ENCODE peak calls at places on chromosomes 13 and 19, in seven cellular contexts. L, O, F, S, Z, J and I are unnamed samples.

GRCh38 chr19:13277104-13277809 is 127.0 kb downstream of the IER2 start:
- DNase-seq in L (peak), O (peak), F (peak), S (peak), Z (peak), J (peak), I (peak)

GRCh38 chr19:48329167-48329891 is 4.0 kb downstream of the EMP3 start:
- DNase-seq in L (peak), O (no peak), F (no peak), S (peak), Z (no peak), J (no peak), I (no peak)

GRCh38 chr19:21626091-21626490 is 120.7 kb downstream of the ZNF429 start:
- DNase-seq in L (no peak), O (no peak), F (no peak), S (no peak), Z (no peak), J (no peak), I (no peak)

GRCh38 chr19:21158523-21159135 is 16.8 kb downstream of the ZNF431 start:
- DNase-seq in L (no peak), O (no peak), F (no peak), S (no peak), Z (no peak), J (no peak), I (no peak)

GRCh38 chr19:31232871-31233270 is 116.4 kb downstream of the TSHZ3 start:
- DNase-seq in L (no peak), O (no peak), F (no peak), S (no peak), Z (no peak), J (no peak), I (no peak)

GRCh38 chr19:16940626-16941025 is 51.8 kb downstream of the F2RL3 start:
- DNase-seq in L (no peak), O (no peak), F (no peak), S (no peak), Z (no peak), J (no peak), I (no peak)

GRCh38 chr19:5687360-5688198 is 2.5 kb upstream of the RPL36 start:
- DNase-seq in L (no peak), O (no peak), F (no peak), S (no peak), Z (no peak), J (peak), I (no peak)

GRCh38 chr19:43570174-43570791 is 5.0 kb downstream of the XRCC1 start:
- DNase-seq in L (no peak), O (no peak), F (no peak), S (no peak), Z (no peak), J (no peak), I (no peak)

GRCh38 chr13:28611654-28612131 is 47.2 kb upstream of the POMP start:
- DNase-seq in L (no peak), O (no peak), F (no peak), S (no peak), Z (no peak), J (no peak), I (no peak)

GRCh38 chr19:40858109-40858508 is 7.9 kb upstream of the CYP2A6 start:
- DNase-seq in L (no peak), O (no peak), F (no peak), S (no peak), Z (no peak), J (no peak), I (no peak)

GRCh38 chr13:34863360-34864135 is 78.5 kb upstream of the NBEA start:
- DNase-seq in L (no peak), O (peak), F (peak), S (no peak), Z (no peak), J (no peak), I (no peak)

GRCh38 chr19:5211217-5211822 is 129.3 kb downstream of the PTPRS start:
- DNase-seq in L (no peak), O (no peak), F (no peak), S (no peak), Z (no peak), J (no peak), I (no peak)

GRCh38 chr19:11111771-11112144 is 22.5 kb downstream of the LDLR start:
- DNase-seq in L (no peak), O (no peak), F (no peak), S (no peak), Z (no peak), J (no peak), I (no peak)

GRCh38 chr13:101520672-101521071 is 68.2 kb downstream of the ITGBL1 start:
- DNase-seq in L (no peak), O (no peak), F (no peak), S (no peak), Z (no peak), J (no peak), I (no peak)

GRCh38 chr19:34475026-34475974 is 6.3 kb upstream of the WTIP start:
- DNase-seq in L (no peak), O (no peak), F (no peak), S (no peak), Z (no peak), J (no peak), I (no peak)

GRCh38 chr13:42981317-42981716 is 10.7 kb downstream of the EPSTI1 start:
- DNase-seq in L (no peak), O (no peak), F (no peak), S (no peak), Z (no peak), J (no peak), I (no peak)

GRCh38 chr13:114063545-114064515 is 68.6 kb downstream of the RASA3 start:
- DNase-seq in L (no peak), O (no peak), F (no peak), S (peak), Z (no peak), J (peak), I (peak)

GRCh38 chr19:16066611-16067104 is 9.6 kb upstream of the TPM4 start:
- DNase-seq in L (no peak), O (peak), F (peak), S (peak), Z (no peak), J (peak), I (no peak)

GRCh38 chr19:17136026-17136425 is 60.4 kb downstream of the MYO9B start:
- DNase-seq in L (no peak), O (no peak), F (no peak), S (no peak), Z (peak), J (no peak), I (no peak)

GRCh38 chr13:36297600-36298338 is at the start of gene CCDC169:
- DNase-seq in L (no peak), O (peak), F (no peak), S (peak), Z (peak), J (peak), I (peak)

GRCh38 chr19:5553892-5554291 is 13.9 kb downstream of the TINCR start:
- DNase-seq in L (no peak), O (no peak), F (no peak), S (no peak), Z (no peak), J (peak), I (no peak)

GRCh38 chr13:49679244-49679643 is 12.0 kb downstream of the EBPL start:
- DNase-seq in L (no peak), O (peak), F (no peak), S (no peak), Z (no peak), J (no peak), I (no peak)

GRCh38 chr13:113021811-113022210 is 52.8 kb downstream of the MCF2L start:
- DNase-seq in L (no peak), O (no peak), F (no peak), S (no peak), Z (no peak), J (no peak), I (no peak)
- TF ChIP-seq JUND in L (no peak), O (no peak), F (no peak), S (no peak), Z (no peak), J (no peak), I (no peak)

GRCh38 chr19:47158879-47159509 is 28.4 kb downstream of the SAE1 start:
- DNase-seq in L (no peak), O (no peak), F (no peak), S (no peak), Z (no peak), J (no peak), I (no peak)
- TF ChIP-seq JUND in L (no peak), O (no peak), F (no peak), S (no peak), Z (no peak), J (no peak), I (no peak)

GRCh38 chr19:18666784-18667183 is 16.7 kb upstream of the CRTC1 start:
- DNase-seq in L (no peak), O (no peak), F (no peak), S (no peak), Z (no peak), J (no peak), I (no peak)
- TF ChIP-seq JUND in L (no peak), O (no peak), F (no peak), S (no peak), Z (no peak), J (no peak), I (no peak)

GRCh38 chr13:72284791-72285190 is 417.8 kb upstream of the DACH1 start:
- DNase-seq in L (no peak), O (no peak), F (no peak), S (no peak), Z (no peak), J (no peak), I (no peak)
- TF ChIP-seq JUND in L (no peak), O (no peak), F (no peak), S (no peak), Z (no peak), J (no peak), I (no peak)

GRCh38 chr19:54475706-54476105 is 2.6 kb upstream of the CDC42EP5 start:
- DNase-seq in L (no peak), O (no peak), F (no peak), S (peak), Z (no peak), J (no peak), I (no peak)

GRCh38 chr19:54473983-54474382 is 887 bp upstream of the CDC42EP5 start:
- DNase-seq in L (no peak), O (no peak), F (no peak), S (no peak), Z (no peak), J (no peak), I (no peak)

GRCh38 chr19:54470991-54471782 is 1.9 kb downstream of the CDC42EP5 start:
- DNase-seq in L (no peak), O (no peak), F (no peak), S (no peak), Z (peak), J (no peak), I (peak)

GRCh38 chr19:54470276-54470887 is 2.7 kb downstream of the CDC42EP5 start:
- DNase-seq in L (no peak), O (no peak), F (no peak), S (no peak), Z (no peak), J (no peak), I (no peak)

DNA sequence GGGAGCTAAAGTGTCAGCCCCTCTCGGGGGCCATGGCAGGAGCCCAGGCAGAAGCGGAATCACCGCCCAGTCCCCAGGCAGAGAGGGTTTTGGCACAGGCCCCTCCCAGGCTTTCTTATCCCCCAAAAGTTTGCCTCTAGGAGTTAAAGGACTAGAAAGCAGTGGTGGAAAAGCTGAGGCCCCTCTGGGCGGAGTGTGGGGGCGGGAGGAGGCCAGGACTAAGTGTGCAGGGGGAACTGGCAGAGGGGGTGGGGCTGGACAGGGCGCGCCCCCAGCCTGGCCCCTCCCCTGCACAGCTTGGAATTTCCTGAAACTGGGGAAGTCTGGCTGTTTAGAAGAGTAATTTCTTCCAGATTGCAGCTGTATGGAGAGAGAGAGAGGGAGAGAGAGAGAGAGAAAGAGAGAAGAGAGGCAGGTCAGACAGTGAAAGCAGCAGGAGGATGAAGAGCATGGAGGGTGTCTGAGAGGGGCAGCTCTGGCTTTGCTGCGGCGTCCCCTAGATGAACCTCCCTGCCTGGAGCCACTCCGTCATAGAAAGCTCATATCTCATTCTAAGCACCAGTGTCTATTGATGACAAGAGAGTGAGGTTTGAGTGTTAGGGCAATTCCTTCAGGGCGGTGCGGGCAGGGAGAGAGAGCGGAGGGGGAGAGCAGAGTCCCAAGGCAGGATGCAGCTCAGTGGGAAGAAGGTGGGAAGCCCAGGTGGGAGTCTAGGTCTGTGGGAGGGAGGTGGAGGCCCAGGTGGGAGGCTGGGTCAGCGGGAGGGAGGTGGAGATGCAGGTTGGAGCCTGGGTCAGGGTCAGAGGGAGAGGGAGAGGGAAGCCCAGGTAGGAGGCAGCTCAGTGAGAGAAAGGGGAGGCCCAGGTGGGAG is at the start of gene CDC42EP5:
- DNase-seq in L (no peak), O (no peak), F (no peak), S (peak), Z (no peak), J (peak), I (no peak)
- TF ChIP-seq JUND in L (no peak), O (no peak), F (no peak), S (no peak), Z (no peak), J (no peak), I (no peak)